ENCODE peak calls at places on chromosomes 12 and 14, in four cellular contexts. Y is ELR, C is NCI-H187, U is H9. T is an unnamed sample.

GRCh38 chr12:96985515-96986362 is 78.7 kb downstream of the NEDD1 start:
- DNase-seq in Y (peak), C (no peak), U (peak), T (peak)

GRCh38 chr12:25052191-25053020 is 103.5 kb upstream of the BCAT1 start:
- DNase-seq in Y (no peak), C (no peak), U (no peak), T (no peak)

GRCh38 chr12:43066471-43066870 is 476.9 kb upstream of the PRICKLE1 start:
- DNase-seq in Y (no peak), C (no peak), U (no peak), T (no peak)

GRCh38 chr14:36784541-36784940 is 122.9 kb downstream of the PAX9 start:
- DNase-seq in Y (peak), C (no peak), U (no peak), T (no peak)

GRCh38 chr14:78207414-78207813 is 37.2 kb downstream of the NRXN3 start:
- DNase-seq in Y (no peak), C (no peak), U (no peak), T (no peak)

GRCh38 chr12:115640929-115641328 is 636.6 kb downstream of the MED13L start:
- DNase-seq in Y (peak), C (no peak), U (no peak), T (no peak)

GRCh38 chr12:110270125-110270962 is 10.7 kb upstream of the ATP2A2 start:
- DNase-seq in Y (peak), C (peak), U (no peak), T (no peak)

GRCh38 chr12:131363416-131363815 is 347.5 kb upstream of the SFSWAP start:
- DNase-seq in Y (no peak), C (no peak), U (no peak), T (peak)

GRCh38 chr12:121789233-121789781 is 4.2 kb downstream of the RHOF start:
- DNase-seq in Y (no peak), C (no peak), U (no peak), T (no peak)

GRCh38 chr12:76920182-76921014 is 41.6 kb upstream of the CSRP2 start:
- DNase-seq in Y (no peak), C (no peak), U (no peak), T (no peak)

GRCh38 chr12:110819646-110820045 is 27.1 kb upstream of the CCDC63 start:
- DNase-seq in Y (no peak), C (no peak), U (no peak), T (no peak)

GRCh38 chr12:5789469-5789968 is 155.5 kb downstream of the ANO2 start:
- DNase-seq in Y (peak), C (no peak), U (no peak), T (no peak)

GRCh38 chr14:30332374-30332773 is 226.6 kb upstream of the G2E3 start:
- DNase-seq in Y (no peak), C (no peak), U (no peak), T (no peak)

GRCh38 chr12:69321356-69321755 is 26.8 kb upstream of the LYZ start:
- DNase-seq in Y (no peak), C (no peak), U (no peak), T (no peak)

GRCh38 chr14:100388137-100389050 is 65.3 kb downstream of the SLC25A47 start:
- DNase-seq in Y (no peak), C (no peak), U (no peak), T (no peak)

GRCh38 chr12:47977772-47978597 is 14.6 kb downstream of the TMEM106C start:
- DNase-seq in Y (no peak), C (no peak), U (no peak), T (no peak)

GRCh38 chr14:101073598-101073965 is 170.1 kb upstream of the RTL1 start:
- DNase-seq in Y (no peak), C (no peak), U (no peak), T (no peak)

GRCh38 chr14:102688290-102688689 is 89.0 kb upstream of the TRAF3 start:
- DNase-seq in Y (no peak), C (no peak), U (no peak), T (no peak)

GRCh38 chr12:51815571-51815970 is 32.9 kb downstream of the FIGNL2 start:
- DNase-seq in Y (no peak), C (no peak), U (peak), T (peak)

GRCh38 chr12:94147991-94148840 is at the start of gene PLXNC1:
- DNase-seq in Y (peak), C (peak), U (peak), T (peak)

GRCh38 chr12:47095446-47096236 is 15.9 kb upstream of the AMIGO2 start:
- DNase-seq in Y (peak), C (no peak), U (no peak), T (peak)

GRCh38 chr14:103084021-103084919 is at the start of gene LBHD2:
- DNase-seq in Y (no peak), C (no peak), U (peak), T (peak)

GRCh38 chr14:78130356-78130755 is 39.8 kb upstream of the NRXN3 start:
- DNase-seq in Y (no peak), C (no peak), U (no peak), T (no peak)

GRCh38 chr14:62691613-62692489 is 353.4 kb downstream of the KCNH5 start:
- DNase-seq in Y (peak), C (peak), U (no peak), T (no peak)

GRCh38 chr14:56816575-56817391 is 6.5 kb upstream of the OTX2 start:
- DNase-seq in Y (no peak), C (no peak), U (peak), T (no peak)

GRCh38 chr12:91866566-91866965 is 279.1 kb downstream of the BTG1 start:
- DNase-seq in Y (no peak), C (no peak), U (no peak), T (no peak)

GRCh38 chr12:45912774-45913173 is 77.6 kb downstream of the SCAF11 start:
- DNase-seq in Y (no peak), C (no peak), U (no peak), T (no peak)

GRCh38 chr12:32264995-32265394 is 134.4 kb upstream of the FGD4 start:
- DNase-seq in Y (no peak), C (no peak), U (no peak), T (no peak)

GRCh38 chr12:49277466-49277865 is 12.6 kb downstream of the TUBA1C start:
- DNase-seq in Y (no peak), C (no peak), U (no peak), T (no peak)

GRCh38 chr14:49160983-49161382 is 425.2 kb downstream of the RPS29 start:
- DNase-seq in Y (no peak), C (no peak), U (no peak), T (no peak)

GRCh38 chr14:95555053-95555452 is 20.2 kb downstream of the GLRX5 start:
- DNase-seq in Y (no peak), C (no peak), U (no peak), T (no peak)

T was measured in osteoblast.